ENCODE peak calls at places on chromosome 1, in seven cellular contexts. One of them, this sample, is unnamed.

GRCh38 chr1:54287176-54287650 is 87.2 kb downstream of the MRPL37 start:
- DNase-seq in H9: peak
- DNase-seq in PC-3: no peak
- DNase-seq in HCT116: no peak
- DNase-seq in fibroblast of lung: peak
- DNase-seq in HepG2: no peak
- DNase-seq in SK-N-SH: peak
- DNase-seq in this sample: peak

GRCh38 chr1:160978510-160978927 is 23.9 kb upstream of the ITLN2 start:
- DNase-seq in HCT116: no peak
- DNase-seq in H9: no peak
- DNase-seq in fibroblast of lung: no peak
- DNase-seq in PC-3: peak
- DNase-seq in SK-N-SH: no peak
- DNase-seq in HepG2: peak
- DNase-seq in this sample: peak

GRCh38 chr1:112557385-112557784 is 48.6 kb downstream of the WNT2B start:
- DNase-seq in HCT116: no peak
- DNase-seq in HepG2: no peak
- DNase-seq in H9: no peak
- DNase-seq in fibroblast of lung: peak
- DNase-seq in SK-N-SH: no peak
- DNase-seq in PC-3: no peak
- DNase-seq in this sample: no peak

GRCh38 chr1:22285545-22286396 is 142.9 kb upstream of the WNT4 start:
- DNase-seq in HCT116: no peak
- DNase-seq in PC-3: no peak
- DNase-seq in H9: no peak
- DNase-seq in HepG2: peak
- DNase-seq in SK-N-SH: peak
- DNase-seq in fibroblast of lung: no peak
- DNase-seq in this sample: no peak

GRCh38 chr1:171257207-171258052 is 9.1 kb downstream of the FMO1 start:
- DNase-seq in HepG2: no peak
- DNase-seq in PC-3: peak
- DNase-seq in HCT116: no peak
- DNase-seq in H9: no peak
- DNase-seq in fibroblast of lung: peak
- DNase-seq in SK-N-SH: peak
- DNase-seq in this sample: peak

GRCh38 chr1:160189649-160190625 is at the start of gene CASQ1:
- DNase-seq in H9: no peak
- DNase-seq in HCT116: no peak
- DNase-seq in HepG2: no peak
- DNase-seq in fibroblast of lung: peak
- DNase-seq in PC-3: peak
- DNase-seq in SK-N-SH: no peak
- DNase-seq in this sample: no peak

GRCh38 chr1:234862944-234863515 is 253.1 kb upstream of the IRF2BP2 start:
- DNase-seq in PC-3: no peak
- DNase-seq in H9: no peak
- DNase-seq in SK-N-SH: no peak
- DNase-seq in fibroblast of lung: peak
- DNase-seq in HepG2: peak
- DNase-seq in HCT116: no peak
- DNase-seq in this sample: peak

GRCh38 chr1:36094621-36095061 is 5.9 kb downstream of the ADPRS start:
- DNase-seq in HCT116: no peak
- DNase-seq in SK-N-SH: peak
- DNase-seq in HepG2: no peak
- DNase-seq in H9: no peak
- DNase-seq in fibroblast of lung: no peak
- DNase-seq in PC-3: no peak
- DNase-seq in this sample: no peak

GRCh38 chr1:248757784-248758195 is 2.2 kb upstream of the LYPD8 start:
- DNase-seq in SK-N-SH: no peak
- DNase-seq in PC-3: no peak
- DNase-seq in H9: no peak
- DNase-seq in HepG2: peak
- DNase-seq in fibroblast of lung: no peak
- DNase-seq in HCT116: no peak
- DNase-seq in this sample: peak

GRCh38 chr1:48978413-48978812 is 201.7 kb upstream of the BEND5 start:
- DNase-seq in HCT116: no peak
- DNase-seq in HepG2: no peak
- DNase-seq in fibroblast of lung: no peak
- DNase-seq in PC-3: no peak
- DNase-seq in SK-N-SH: no peak
- DNase-seq in H9: no peak
- DNase-seq in this sample: no peak

GRCh38 chr1:169697769-169698168 is 13.7 kb downstream of the SELL start:
- DNase-seq in HCT116: no peak
- DNase-seq in SK-N-SH: no peak
- DNase-seq in fibroblast of lung: no peak
- DNase-seq in H9: no peak
- DNase-seq in HepG2: no peak
- DNase-seq in PC-3: no peak
- DNase-seq in this sample: no peak

GRCh38 chr1:45656573-45657226 is 29.6 kb downstream of the GPBP1L1 start:
- DNase-seq in fibroblast of lung: no peak
- DNase-seq in SK-N-SH: no peak
- DNase-seq in HepG2: no peak
- DNase-seq in H9: no peak
- DNase-seq in HCT116: no peak
- DNase-seq in PC-3: no peak
- DNase-seq in this sample: no peak

GRCh38 chr1:41462680-41463004 is 21.8 kb downstream of the EDN2 start:
- DNase-seq in HCT116: no peak
- DNase-seq in H9: no peak
- DNase-seq in HepG2: no peak
- DNase-seq in PC-3: no peak
- DNase-seq in fibroblast of lung: no peak
- DNase-seq in SK-N-SH: no peak
- DNase-seq in this sample: no peak

GRCh38 chr1:196677781-196678509 is 26.1 kb downstream of the CFH start:
- DNase-seq in PC-3: peak
- DNase-seq in fibroblast of lung: peak
- DNase-seq in SK-N-SH: no peak
- DNase-seq in H9: no peak
- DNase-seq in HepG2: no peak
- DNase-seq in HCT116: no peak
- DNase-seq in this sample: no peak

GRCh38 chr1:206734499-206735142 is 36.0 kb upstream of the IL19 start:
- DNase-seq in SK-N-SH: peak
- DNase-seq in H9: peak
- DNase-seq in HepG2: no peak
- DNase-seq in fibroblast of lung: peak
- DNase-seq in HCT116: peak
- DNase-seq in PC-3: peak
- DNase-seq in this sample: peak

GRCh38 chr1:33045814-33046213 is 9.1 kb upstream of the AK2 start:
- DNase-seq in HepG2: no peak
- DNase-seq in HCT116: no peak
- DNase-seq in SK-N-SH: no peak
- DNase-seq in fibroblast of lung: peak
- DNase-seq in H9: no peak
- DNase-seq in PC-3: no peak
- DNase-seq in this sample: no peak

GRCh38 chr1:222946436-222946835 is 131.6 kb downstream of the DISP1 start:
- DNase-seq in fibroblast of lung: no peak
- DNase-seq in H9: no peak
- DNase-seq in HCT116: no peak
- DNase-seq in HepG2: no peak
- DNase-seq in PC-3: no peak
- DNase-seq in SK-N-SH: no peak
- DNase-seq in this sample: no peak

GRCh38 chr1:32991386-32991785 is 26.8 kb upstream of the RNF19B start:
- DNase-seq in PC-3: peak
- DNase-seq in SK-N-SH: no peak
- DNase-seq in H9: no peak
- DNase-seq in HepG2: no peak
- DNase-seq in fibroblast of lung: no peak
- DNase-seq in HCT116: no peak
- DNase-seq in this sample: no peak

GRCh38 chr1:203937678-203938330 is 76.4 kb downstream of the SNRPE start:
- DNase-seq in fibroblast of lung: peak
- DNase-seq in HCT116: no peak
- DNase-seq in H9: no peak
- DNase-seq in SK-N-SH: no peak
- DNase-seq in PC-3: no peak
- DNase-seq in HepG2: no peak
- DNase-seq in this sample: no peak

GRCh38 chr1:44239337-44239960 is 26.2 kb downstream of the DMAP1 start:
- DNase-seq in HCT116: no peak
- DNase-seq in fibroblast of lung: peak
- DNase-seq in HepG2: peak
- DNase-seq in PC-3: peak
- DNase-seq in SK-N-SH: peak
- DNase-seq in H9: peak
- DNase-seq in this sample: no peak

GRCh38 chr1:98181041-98181764 is 260.4 kb upstream of the DPYD start:
- DNase-seq in H9: no peak
- DNase-seq in fibroblast of lung: no peak
- DNase-seq in HepG2: no peak
- DNase-seq in PC-3: no peak
- DNase-seq in HCT116: no peak
- DNase-seq in SK-N-SH: no peak
- DNase-seq in this sample: no peak

GRCh38 chr1:94924967-94925366 is 1.9 kb downstream of the CNN3 start:
- DNase-seq in H9: no peak
- DNase-seq in HepG2: no peak
- DNase-seq in PC-3: peak
- DNase-seq in SK-N-SH: no peak
- DNase-seq in HCT116: no peak
- DNase-seq in fibroblast of lung: peak
- DNase-seq in this sample: no peak

GRCh38 chr1:31797216-31797615 is 18.6 kb downstream of the SPOCD1 start:
- DNase-seq in H9: no peak
- DNase-seq in SK-N-SH: no peak
- DNase-seq in fibroblast of lung: no peak
- DNase-seq in HepG2: no peak
- DNase-seq in HCT116: no peak
- DNase-seq in PC-3: no peak
- DNase-seq in this sample: no peak

GRCh38 chr1:156371553-156372264 is 2.7 kb downstream of the RHBG start:
- DNase-seq in H9: no peak
- DNase-seq in HCT116: no peak
- DNase-seq in HepG2: peak
- DNase-seq in SK-N-SH: no peak
- DNase-seq in fibroblast of lung: peak
- DNase-seq in PC-3: peak
- DNase-seq in this sample: no peak
- H3K9ac ChIP-seq in H9: no peak
- H3K9ac ChIP-seq in HCT116: no peak
- H3K9ac ChIP-seq in HepG2: peak
- H3K9ac ChIP-seq in SK-N-SH: no peak
- H3K9ac ChIP-seq in fibroblast of lung: no peak
- H3K9ac ChIP-seq in PC-3: no peak
- H3K9ac ChIP-seq in this sample: no peak

GRCh38 chr1:172498858-172499257 is 34.1 kb upstream of the SUCO start:
- DNase-seq in HCT116: no peak
- DNase-seq in fibroblast of lung: no peak
- DNase-seq in SK-N-SH: no peak
- DNase-seq in HepG2: no peak
- DNase-seq in PC-3: peak
- DNase-seq in H9: no peak
- DNase-seq in this sample: no peak
- TF ChIP-seq CTCF in HCT116: no peak
- TF ChIP-seq CTCF in fibroblast of lung: no peak
- TF ChIP-seq CTCF in SK-N-SH: no peak
- TF ChIP-seq CTCF in HepG2: no peak
- TF ChIP-seq CTCF in PC-3: no peak
- TF ChIP-seq CTCF in H9: no peak
- TF ChIP-seq CTCF in this sample: no peak

GRCh38 chr1:246214708-246215504 is 292.2 kb downstream of the SMYD3 start:
- DNase-seq in SK-N-SH: peak
- DNase-seq in fibroblast of lung: peak
- DNase-seq in H9: no peak
- DNase-seq in PC-3: peak
- DNase-seq in HepG2: no peak
- DNase-seq in HCT116: no peak
- DNase-seq in this sample: peak
- H3K9ac ChIP-seq in SK-N-SH: no peak
- H3K9ac ChIP-seq in fibroblast of lung: no peak
- H3K9ac ChIP-seq in H9: no peak
- H3K9ac ChIP-seq in PC-3: no peak
- H3K9ac ChIP-seq in HepG2: no peak
- H3K9ac ChIP-seq in HCT116: no peak
- H3K9ac ChIP-seq in this sample: no peak

GRCh38 chr1:28260803-28261174 is 1.5 kb downstream of the SESN2 start:
- DNase-seq in HepG2: no peak
- DNase-seq in H9: no peak
- DNase-seq in HCT116: no peak
- DNase-seq in PC-3: no peak
- DNase-seq in SK-N-SH: no peak
- DNase-seq in fibroblast of lung: no peak
- DNase-seq in this sample: no peak

GRCh38 chr1:28258628-28259251 is 578 bp upstream of the SESN2 start:
- DNase-seq in fibroblast of lung: no peak
- DNase-seq in PC-3: no peak
- DNase-seq in HepG2: no peak
- DNase-seq in HCT116: no peak
- DNase-seq in H9: no peak
- DNase-seq in SK-N-SH: no peak
- DNase-seq in this sample: no peak

GRCh38 chr1:28257736-28258135 is 1.6 kb upstream of the SESN2 start:
- DNase-seq in HepG2: no peak
- DNase-seq in PC-3: no peak
- DNase-seq in HCT116: no peak
- DNase-seq in H9: no peak
- DNase-seq in fibroblast of lung: no peak
- DNase-seq in SK-N-SH: no peak
- DNase-seq in this sample: no peak

GRCh38 chr1:28259935-28260802 is 851 bp downstream of the SESN2 start:
- DNase-seq in fibroblast of lung: peak
- DNase-seq in PC-3: peak
- DNase-seq in SK-N-SH: peak
- DNase-seq in HCT116: no peak
- DNase-seq in H9: peak
- DNase-seq in HepG2: no peak
- DNase-seq in this sample: peak

DNA sequence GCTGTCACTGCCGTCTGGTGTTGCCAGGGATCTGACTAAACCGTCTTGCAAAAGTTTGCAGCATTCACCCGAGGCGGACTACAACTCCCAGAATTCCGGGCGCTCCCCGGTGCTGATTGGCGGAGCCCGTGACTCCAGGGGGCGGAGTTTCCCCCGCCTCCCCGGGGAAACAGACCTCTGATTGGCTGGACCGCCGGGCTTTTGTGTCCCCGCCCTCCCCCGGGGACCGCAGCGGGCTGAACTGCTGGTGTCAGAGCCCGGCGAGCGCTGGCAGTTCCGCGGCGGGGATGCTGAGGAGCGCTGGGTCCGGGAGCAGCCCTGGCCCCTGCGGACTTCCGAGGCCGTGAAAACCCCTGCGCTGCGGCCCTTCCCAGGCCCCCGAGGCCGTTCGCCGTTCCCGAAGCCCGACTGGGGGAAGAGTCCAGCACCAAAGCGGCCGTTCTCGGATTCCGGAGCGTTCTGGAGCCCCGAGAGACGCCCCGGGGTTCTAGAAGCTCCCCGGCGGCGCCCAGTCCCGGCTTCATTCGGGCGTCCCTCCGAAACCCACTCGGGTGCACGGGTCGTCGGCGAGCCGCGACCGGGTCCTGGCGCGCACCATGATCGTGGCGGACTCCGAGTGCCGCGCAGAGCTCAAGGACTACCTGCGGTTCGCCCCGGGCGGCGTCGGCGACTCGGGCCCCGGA is at the start of gene SESN2:
- DNase-seq in HepG2: peak
- DNase-seq in HCT116: peak
- DNase-seq in H9: peak
- DNase-seq in fibroblast of lung: peak
- DNase-seq in SK-N-SH: peak
- DNase-seq in PC-3: peak
- DNase-seq in this sample: peak
- TF ChIP-seq CTCF in HepG2: no peak
- TF ChIP-seq CTCF in HCT116: no peak
- TF ChIP-seq CTCF in H9: no peak
- TF ChIP-seq CTCF in fibroblast of lung: no peak
- TF ChIP-seq CTCF in SK-N-SH: no peak
- TF ChIP-seq CTCF in PC-3: no peak
- TF ChIP-seq CTCF in this sample: no peak